ENCODE peak calls at places on chromosome 2, in ten cellular contexts. G, M, A, S, D, B, E, O, W and I are unnamed samples.

GRCh38 chr2:28869494-28870145 is 489 bp downstream of the TRMT61B start:
- DNase-seq in G (no peak), M (peak; percentile 17), A (no peak), S (no peak), D (no peak), B (no peak), E (peak; percentile 27), O (no peak), W (no peak), I (no peak)

GRCh38 chr2:7037340-7038333 is 120.4 kb downstream of the RNF144A start:
- DNase-seq in G (peak; percentile 40), M (peak; percentile 74), A (peak; percentile 64), S (peak; percentile 76), D (peak; percentile 73), B (peak; percentile 26), E (peak; percentile 68), O (no peak), W (peak; percentile 72), I (peak; percentile 34)

GRCh38 chr2:233565685-233566140 is 869 bp downstream of the USP40 start:
- DNase-seq in G (no peak), M (no peak), A (no peak), S (no peak), D (no peak), B (no peak), E (no peak), O (no peak), W (no peak), I (no peak)

GRCh38 chr2:68426885-68427579 is 40.1 kb downstream of the FBXO48 start:
- DNase-seq in G (no peak), M (no peak), A (peak; percentile 63), S (no peak), D (no peak), B (no peak), E (no peak), O (no peak), W (no peak), I (no peak)

GRCh38 chr2:37323770-37324535 is 680 bp downstream of the PRKD3 start:
- DNase-seq in G (no peak), M (no peak), A (peak; percentile 55), S (peak; percentile 40), D (no peak), B (peak; percentile 17), E (peak; percentile 53), O (peak; percentile 40), W (peak; percentile 40), I (peak; percentile 13)

GRCh38 chr2:68218343-68218901 is 33.9 kb downstream of the PPP3R1 start:
- DNase-seq in G (no peak), M (no peak), A (no peak), S (no peak), D (no peak), B (no peak), E (no peak), O (no peak), W (no peak), I (no peak)

GRCh38 chr2:203400805-203401585 is 72.8 kb downstream of the ABI2 start:
- DNase-seq in G (no peak), M (no peak), A (peak; percentile 70), S (peak; percentile 1), D (no peak), B (peak; percentile 49), E (no peak), O (no peak), W (no peak), I (no peak)

GRCh38 chr2:65316072-65316471 is 88.4 kb downstream of the ACTR2 start:
- DNase-seq in G (peak; percentile 46), M (no peak), A (peak; percentile 84), S (peak; percentile 72), D (peak; percentile 55), B (peak; percentile 94), E (no peak), O (peak; percentile 50), W (peak; percentile 73), I (peak; percentile 96)

GRCh38 chr2:76953733-76954347 is 568.3 kb downstream of the LRRTM4 start:
- DNase-seq in G (no peak), M (peak; percentile 76), A (peak; percentile 61), S (peak; percentile 49), D (no peak), B (peak; percentile 2), E (peak; percentile 16), O (no peak), W (no peak), I (no peak)

GRCh38 chr2:109253216-109253615 is 124.2 kb downstream of the SH3RF3 start:
- DNase-seq in G (no peak), M (no peak), A (no peak), S (no peak), D (no peak), B (no peak), E (no peak), O (no peak), W (no peak), I (no peak)

GRCh38 chr2:88545118-88545517 is 82.1 kb downstream of the EIF2AK3 start:
- DNase-seq in G (no peak), M (peak; percentile 28), A (peak; percentile 70), S (peak; percentile 43), D (no peak), B (no peak), E (no peak), O (no peak), W (no peak), I (peak; percentile 59)

DNA sequence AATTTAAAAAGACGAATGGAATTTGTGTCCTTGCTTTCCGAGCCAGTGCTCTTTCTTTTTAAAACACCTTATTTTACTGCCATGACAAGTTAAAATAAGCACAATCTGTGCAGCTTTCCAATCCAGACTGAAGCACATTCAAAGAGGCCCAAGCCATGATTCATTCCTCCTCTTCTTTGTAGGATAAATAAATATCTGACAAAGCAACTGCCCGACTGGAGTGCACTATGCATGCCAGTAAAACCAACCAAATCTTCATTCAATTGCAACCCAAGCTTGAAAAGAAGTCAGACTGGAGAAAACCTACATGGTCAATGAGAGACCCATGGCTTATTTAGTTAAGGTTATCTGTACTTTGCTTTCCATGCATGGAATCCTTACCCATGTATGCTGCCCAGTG is 185.6 kb downstream of the ANKRD44 start:
- DNase-seq in G (no peak), M (no peak), A (no peak), S (no peak), D (no peak), B (peak; percentile 87), E (no peak), O (no peak), W (no peak), I (peak; percentile 44)
- H3K9me3 ChIP-seq in G (no peaks in the 10 kb centered on the region), M (no peaks in the 10 kb centered on the region), A (no peaks in the 10 kb centered on the region), S (no peaks in the 10 kb centered on the region), D (no peaks in the 10 kb centered on the region), B (no peaks in the 10 kb centered on the region), E (no peaks in the 10 kb centered on the region), O (no peaks in the 10 kb centered on the region), W (no peaks in the 10 kb centered on the region), I (no peaks in the 10 kb centered on the region)

GRCh38 chr2:99035920-99036319 is 99.9 kb upstream of the CRACDL start:
- DNase-seq in G (no peak), M (no peak), A (peak; percentile 8), S (no peak), D (no peak), B (no peak), E (no peak), O (no peak), W (no peak), I (no peak)
- H3K9me3 ChIP-seq in G (no peaks in the 10 kb centered on the region), M (no peaks in the 10 kb centered on the region), A (no peaks in the 10 kb centered on the region), S (no peaks in the 10 kb centered on the region), D (peaks cover 4% of the 10 kb centered on the region), B (no peaks in the 10 kb centered on the region), E (no peaks in the 10 kb centered on the region), O (peaks cover 1% of the 10 kb centered on the region), W (no peaks in the 10 kb centered on the region), I (no peaks in the 10 kb centered on the region)

GRCh38 chr2:89797320-89798038 is 1106.0 kb downstream of the RPIA start:
- DNase-seq in G (no peak), M (no peak), A (no peak), S (no peak), D (no peak), B (no peak), E (no peak), O (no peak), W (no peak), I (no peak)
- H3K9me3 ChIP-seq in G (peaks cover 10% of the 10 kb centered on the region), M (peaks cover 81% of the 10 kb centered on the region), A (peaks cover 99% of the 10 kb centered on the region), S (peaks cover 53% of the 10 kb centered on the region), D (peaks cover 100% of the 10 kb centered on the region), B (peaks cover 55% of the 10 kb centered on the region), E (peaks cover 56% of the 10 kb centered on the region), O (peaks cover 97% of the 10 kb centered on the region), W (peaks cover 39% of the 10 kb centered on the region), I (peaks cover 56% of the 10 kb centered on the region)

GRCh38 chr2:52594036-52594435 is 1173.6 kb upstream of the CHAC2 start:
- DNase-seq in G (no peak), M (peak; percentile 13), A (no peak), S (no peak), D (no peak), B (peak; percentile 36), E (no peak), O (no peak), W (no peak), I (no peak)

GRCh38 chr2:52597361-52597760 is 1170.2 kb upstream of the CHAC2 start:
- DNase-seq in G (no peak), M (no peak), A (no peak), S (no peak), D (no peak), B (peak; percentile 10), E (no peak), O (no peak), W (no peak), I (no peak)
- H3K9me3 ChIP-seq in G (no peaks in the 10 kb centered on the region), M (no peaks in the 10 kb centered on the region), A (no peaks in the 10 kb centered on the region), S (no peaks in the 10 kb centered on the region), D (peaks cover 12% of the 10 kb centered on the region), B (no peaks in the 10 kb centered on the region), E (no peaks in the 10 kb centered on the region), O (no peaks in the 10 kb centered on the region), W (no peaks in the 10 kb centered on the region), I (no peaks in the 10 kb centered on the region)

DNA sequence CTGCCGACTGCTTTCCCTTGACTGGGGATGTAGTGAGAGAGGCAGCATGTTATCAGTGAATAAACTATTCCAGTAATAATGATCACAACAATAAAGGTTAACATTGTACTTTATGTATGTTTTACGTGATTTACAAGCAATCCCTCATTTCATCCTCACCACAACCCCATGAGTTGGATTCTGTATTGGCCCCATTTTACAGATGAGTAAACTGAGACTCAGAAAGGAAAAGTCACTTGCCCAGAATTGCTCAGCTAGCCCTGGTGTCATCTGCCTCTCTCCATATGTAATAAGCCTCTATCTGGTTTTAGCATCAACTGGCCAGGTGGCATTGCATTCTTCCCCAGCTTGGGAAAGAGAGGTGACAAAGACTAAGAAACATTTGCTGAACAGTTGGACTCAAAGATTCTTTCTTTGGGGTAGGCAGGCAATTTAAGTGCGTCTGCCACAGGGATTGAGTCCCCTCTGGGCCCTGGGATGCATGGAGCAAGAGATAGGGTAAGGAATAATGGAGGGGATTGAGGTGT is 2.2 kb downstream of the CXCR2 start:
- DNase-seq in G (no peak), M (no peak), A (no peak), S (no peak), D (no peak), B (no peak), E (no peak), O (no peak), W (no peak), I (no peak)
- H3K9me3 ChIP-seq in G (no peaks in the 10 kb centered on the region), M (no peaks in the 10 kb centered on the region), A (no peaks in the 10 kb centered on the region), S (no peaks in the 10 kb centered on the region), D (peaks cover 3% of the 10 kb centered on the region), B (no peaks in the 10 kb centered on the region), E (no peaks in the 10 kb centered on the region), O (peaks cover 4% of the 10 kb centered on the region), W (peaks cover 5% of the 10 kb centered on the region), I (no peaks in the 10 kb centered on the region)

GRCh38 chr2:2875831-2876230 is 501.8 kb downstream of the EIPR1 start:
- DNase-seq in G (no peak), M (no peak), A (no peak), S (no peak), D (no peak), B (no peak), E (no peak), O (no peak), W (no peak), I (no peak)
- H3K9me3 ChIP-seq in G (no peaks in the 10 kb centered on the region), M (no peaks in the 10 kb centered on the region), A (no peaks in the 10 kb centered on the region), S (no peaks in the 10 kb centered on the region), D (no peaks in the 10 kb centered on the region), B (peaks cover 3% of the 10 kb centered on the region), E (no peaks in the 10 kb centered on the region), O (no peaks in the 10 kb centered on the region), W (no peaks in the 10 kb centered on the region), I (no peaks in the 10 kb centered on the region)